ENCODE peak calls at places on chromosomes 3 and 15, in seven cellular contexts. J is A549, T is upper lobe of left lung, O is HCT116, F is heart left ventricle, U is sigmoid colon, B is GM12878. R is an unnamed sample.

GRCh38 chr3:159208080-159208479 is 406.2 kb downstream of the MFSD1 start:
- DNase-seq in J (no peak), T (no peak), O (no peak), F (no peak), U (no peak), B (no peak), R (no peak)

GRCh38 chr15:25543156-25543555 is 104.3 kb upstream of the UBE3A start:
- DNase-seq in J (no peak), T (no peak), O (no peak), F (peak; percentile 57), U (peak; percentile 90), B (no peak), R (peak; percentile 92)

GRCh38 chr15:58830556-58830955 is 59.5 kb downstream of the MINDY2 start:
- DNase-seq in J (no peak), T (no peak), O (no peak), F (no peak), U (no peak), B (no peak), R (no peak)

GRCh38 chr15:52097176-52097575 is 15.4 kb downstream of the BCL2L10 start:
- DNase-seq in J (no peak), T (no peak), O (no peak), F (no peak), U (no peak), B (no peak), R (no peak)

GRCh38 chr15:60326824-60327654 is 70.7 kb downstream of the ANXA2 start:
- DNase-seq in J (no peak), T (no peak), O (peak; percentile 47), F (no peak), U (no peak), B (no peak), R (peak; percentile 11)

GRCh38 chr15:87944051-87944450 is 312.5 kb downstream of the NTRK3 start:
- DNase-seq in J (no peak), T (no peak), O (no peak), F (no peak), U (no peak), B (no peak), R (no peak)

GRCh38 chr15:68339481-68339880 is 61.9 kb downstream of the FEM1B start:
- DNase-seq in J (no peak), T (no peak), O (no peak), F (no peak), U (no peak), B (no peak), R (no peak)

GRCh38 chr3:29697989-29698388 is 417.1 kb downstream of the RBMS3 start:
- DNase-seq in J (no peak), T (no peak), O (no peak), F (no peak), U (no peak), B (no peak), R (no peak)

GRCh38 chr15:48397841-48398240 is 66.6 kb downstream of the DUT start:
- DNase-seq in J (no peak), T (peak; percentile 67), O (no peak), F (peak; percentile 85), U (no peak), B (no peak), R (peak; percentile 65)

GRCh38 chr3:16190704-16191103 is 16.2 kb downstream of the GALNT15 start:
- DNase-seq in J (no peak), T (no peak), O (no peak), F (no peak), U (no peak), B (no peak), R (no peak)

GRCh38 chr15:49135893-49136292 is 19.5 kb downstream of the COPS2 start:
- DNase-seq in J (no peak), T (no peak), O (no peak), F (no peak), U (no peak), B (no peak), R (no peak)

GRCh38 chr15:96285715-96286367 is 44.7 kb upstream of the NR2F2 start:
- DNase-seq in J (no peak), T (peak; percentile 47), O (no peak), F (peak; percentile 70), U (no peak), B (no peak), R (no peak)

GRCh38 chr3:187746059-187746453 is 788 bp upstream of the BCL6 start:
- DNase-seq in J (no peak), T (no peak), O (no peak), F (no peak), U (no peak), B (no peak), R (no peak)

GRCh38 chr3:117407317-117407716 is 697.7 kb downstream of the TUSC7 start:
- DNase-seq in J (peak; percentile 30), T (no peak), O (no peak), F (no peak), U (no peak), B (no peak), R (no peak)

GRCh38 chr3:147210676-147211075 is 195.7 kb downstream of the ZIC4 start:
- DNase-seq in J (no peak), T (no peak), O (no peak), F (no peak), U (no peak), B (no peak), R (no peak)

DNA sequence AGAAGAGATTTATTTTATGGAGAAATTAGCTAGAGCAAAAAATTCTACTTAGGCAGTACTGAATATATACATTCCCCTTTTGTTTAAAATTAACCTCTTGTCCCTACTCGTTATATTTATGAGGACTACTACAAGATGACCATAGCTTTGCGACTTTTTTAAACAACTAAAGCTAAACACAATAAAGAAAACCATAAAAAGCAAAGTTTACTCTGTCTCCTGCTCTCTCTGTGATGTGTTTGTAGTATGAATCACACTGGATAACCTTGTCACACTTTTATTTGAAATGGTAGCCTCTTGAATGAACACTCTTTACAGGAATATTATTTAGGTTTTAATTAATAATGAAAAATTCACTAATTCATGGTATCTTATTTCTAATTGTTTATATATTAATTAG is 655.1 kb upstream of the TBL1XR1 start:
- DNase-seq in J (no peak), T (no peak), O (no peak), F (no peak), U (no peak), B (no peak), R (no peak)
- H3K4me1 ChIP-seq in J (peaks cover 27% of the 10 kb centered on the region), T (no peaks in the 10 kb centered on the region), O (no peaks in the 10 kb centered on the region), F (no peaks in the 10 kb centered on the region), U (peaks cover 21% of the 10 kb centered on the region), B (no peaks in the 10 kb centered on the region), R (no peaks in the 10 kb centered on the region)

DNA sequence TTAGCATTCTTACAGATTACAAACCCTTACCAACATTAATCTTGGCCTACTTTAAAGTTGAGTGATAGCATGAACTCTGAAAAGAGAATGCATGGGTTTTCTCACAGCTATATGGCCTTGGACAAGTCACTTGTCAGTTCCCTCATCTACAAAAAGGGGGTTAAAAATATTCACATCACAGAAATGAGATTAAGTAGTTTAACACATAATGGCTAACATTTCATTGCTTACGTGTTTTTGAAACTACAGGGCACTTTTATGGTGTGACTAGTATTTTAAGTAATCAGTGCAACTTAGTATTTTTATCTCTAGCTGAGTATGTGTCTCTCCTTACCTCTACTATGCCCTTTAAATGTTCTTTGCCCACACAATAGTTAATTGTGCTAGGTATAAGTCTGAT is 13.8 kb downstream of the TRIM59 start:
- DNase-seq in J (no peak), T (no peak), O (no peak), F (no peak), U (no peak), B (no peak), R (no peak)
- TF ChIP-seq POLR2A in J (no peak), T (no peak), O (no peak), F (no peak), U (no peak), B (no peak), R (no peak)

GRCh38 chr3:191707817-191708216 is 246.9 kb downstream of the PYDC2 start:
- DNase-seq in J (no peak), T (no peak), O (no peak), F (no peak), U (no peak), B (no peak), R (no peak)

GRCh38 chr3:191696356-191696755 is 235.4 kb downstream of the PYDC2 start:
- DNase-seq in J (no peak), T (no peak), O (no peak), F (no peak), U (no peak), B (no peak), R (no peak)

GRCh38 chr3:191699546-191699945 is 238.6 kb downstream of the PYDC2 start:
- DNase-seq in J (no peak), T (no peak), O (no peak), F (no peak), U (no peak), B (no peak), R (no peak)

GRCh38 chr3:191702121-191702520 is 241.2 kb downstream of the PYDC2 start:
- DNase-seq in J (no peak), T (no peak), O (no peak), F (no peak), U (no peak), B (no peak), R (no peak)
- TF ChIP-seq CTCF in J (no peak), T (no peak), O (no peak), F (no peak), U (no peak), B (no peak), R (no peak)

DNA sequence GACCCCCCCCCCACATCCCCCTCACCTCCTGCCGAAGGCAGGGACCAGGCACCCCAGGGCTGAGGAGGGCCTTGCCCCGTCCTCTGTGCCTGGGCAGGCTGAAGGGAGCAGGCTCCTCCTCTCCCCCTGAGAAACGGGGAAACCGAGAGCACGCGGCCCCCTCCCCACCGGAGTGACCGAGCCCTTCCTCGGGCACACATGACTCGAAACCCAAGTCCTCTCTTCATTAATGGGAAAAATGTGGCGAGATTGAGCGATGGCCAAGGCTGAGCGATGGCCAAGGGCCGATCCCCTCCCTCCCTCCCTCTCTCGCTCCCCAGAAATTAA is 7.0 kb downstream of the EPHB3 start:
- DNase-seq in J (no peak), T (peak; percentile 47), O (no peak), F (no peak), U (no peak), B (no peak), R (no peak)
- H3K4me1 ChIP-seq in J (peaks cover 8% of the 10 kb centered on the region), T (peaks cover 37% of the 10 kb centered on the region), O (peaks cover 37% of the 10 kb centered on the region), F (peaks cover 15% of the 10 kb centered on the region), U (peaks cover 46% of the 10 kb centered on the region), B (no peaks in the 10 kb centered on the region), R (peaks cover 40% of the 10 kb centered on the region)

GRCh38 chr15:90902996-90903732 is at the start of gene MAN2A2:
- DNase-seq in J (peak; percentile 62), T (peak; percentile 94), O (peak; percentile 18), F (peak; percentile 76), U (no peak), B (no peak), R (peak; percentile 88)
- TF ChIP-seq POLR2A in J (no peak), T (peak; percentile 47), O (no peak), F (no peak), U (peak; percentile 42), B (peak; percentile 84), R (peak; percentile 46)

R was measured in thyroid gland.